ENCODE peak calls at places on chromosomes 5 and 9, in eight cellular contexts. T is GM23248, P is fibroblast of lung, Y is heart left ventricle, E is upper lobe of left lung, D is A549, W is right atrium auricular region, I is pancreas. S is an unnamed sample. For H3K9me3, the result is how much of the 10 kb centered on the place peaks cover.

GRCh38 chr9:16069671-16070586 is 517.1 kb downstream of the CCDC171 start:
- DNase-seq in T (peak), P (peak), Y (no peak), E (no peak), D (no peak), W (no peak), I (no peak), S (no peak)

GRCh38 chr5:111070272-111071134 is 1.0 kb upstream of the TSLP start:
- DNase-seq in T (peak), P (peak), Y (no peak), E (peak), D (no peak), W (no peak), I (peak), S (peak)

GRCh38 chr5:27854243-27854852 is 816.0 kb upstream of the CDH9 start:
- DNase-seq in T (no peak), P (peak), Y (no peak), E (no peak), D (no peak), W (no peak), I (no peak), S (no peak)

GRCh38 chr5:144304683-144305082 is 134.0 kb downstream of the KCTD16 start:
- DNase-seq in T (no peak), P (no peak), Y (no peak), E (no peak), D (no peak), W (no peak), I (no peak), S (no peak)

GRCh38 chr5:150946351-150946905 is 41.6 kb upstream of the ZNF300 start:
- DNase-seq in T (peak), P (peak), Y (peak), E (peak), D (no peak), W (peak), I (peak), S (peak)

GRCh38 chr9:108484468-108484867 is 371.3 kb downstream of the ACTL7B start:
- DNase-seq in T (no peak), P (no peak), Y (no peak), E (no peak), D (no peak), W (no peak), I (no peak), S (no peak)

GRCh38 chr9:22452415-22453010 is 5.9 kb downstream of the DMRTA1 start:
- DNase-seq in T (peak), P (peak), Y (no peak), E (peak), D (peak), W (peak), I (no peak), S (no peak)

GRCh38 chr5:168291961-168292782 is 727 bp downstream of the WWC1 start:
- DNase-seq in T (peak), P (no peak), Y (no peak), E (no peak), D (no peak), W (no peak), I (peak), S (no peak)

GRCh38 chr9:106933470-106933869 is 70.5 kb downstream of the ZNF462 start:
- DNase-seq in T (no peak), P (no peak), Y (no peak), E (no peak), D (no peak), W (no peak), I (no peak), S (no peak)

GRCh38 chr5:73214921-73215490 is 42.0 kb downstream of the TMEM174 start:
- DNase-seq in T (no peak), P (no peak), Y (no peak), E (no peak), D (no peak), W (no peak), I (no peak), S (no peak)

GRCh38 chr5:151755383-151755782 is 3.0 kb downstream of the ATOX1 start:
- DNase-seq in T (no peak), P (no peak), Y (no peak), E (no peak), D (no peak), W (peak), I (no peak), S (no peak)

GRCh38 chr9:107504585-107505455 is 15.3 kb upstream of the KLF4 start:
- DNase-seq in T (peak), P (peak), Y (no peak), E (peak), D (peak), W (peak), I (no peak), S (no peak)

GRCh38 chr9:121359358-121360294 is 10.4 kb downstream of the STOM start:
- DNase-seq in T (peak), P (peak), Y (no peak), E (no peak), D (no peak), W (no peak), I (no peak), S (no peak)

GRCh38 chr5:39891376-39891775 is 466.6 kb upstream of the DAB2 start:
- DNase-seq in T (peak), P (peak), Y (no peak), E (no peak), D (no peak), W (no peak), I (no peak), S (no peak)

GRCh38 chr5:134594797-134595457 is 37.7 kb downstream of the SAR1B start:
- DNase-seq in T (no peak), P (no peak), Y (no peak), E (no peak), D (no peak), W (no peak), I (no peak), S (no peak)

GRCh38 chr5:57550132-57550531 is 67.5 kb upstream of the ACTBL2 start:
- DNase-seq in T (no peak), P (no peak), Y (no peak), E (no peak), D (no peak), W (no peak), I (peak), S (no peak)

GRCh38 chr5:65262094-65262493 is 219.6 kb downstream of the ADAMTS6 start:
- DNase-seq in T (peak), P (peak), Y (peak), E (no peak), D (no peak), W (no peak), I (no peak), S (no peak)

GRCh38 chr5:170436335-170436734 is 47.2 kb upstream of the KCNMB1 start:
- DNase-seq in T (no peak), P (no peak), Y (no peak), E (no peak), D (no peak), W (peak), I (no peak), S (no peak)

GRCh38 chr5:68630354-68630753 is 414.8 kb downstream of the PIK3R1 start:
- DNase-seq in T (no peak), P (no peak), Y (no peak), E (no peak), D (no peak), W (no peak), I (no peak), S (no peak)

GRCh38 chr5:68628082-68628796 is 412.7 kb downstream of the PIK3R1 start:
- DNase-seq in T (no peak), P (no peak), Y (no peak), E (no peak), D (no peak), W (no peak), I (no peak), S (no peak)

DNA sequence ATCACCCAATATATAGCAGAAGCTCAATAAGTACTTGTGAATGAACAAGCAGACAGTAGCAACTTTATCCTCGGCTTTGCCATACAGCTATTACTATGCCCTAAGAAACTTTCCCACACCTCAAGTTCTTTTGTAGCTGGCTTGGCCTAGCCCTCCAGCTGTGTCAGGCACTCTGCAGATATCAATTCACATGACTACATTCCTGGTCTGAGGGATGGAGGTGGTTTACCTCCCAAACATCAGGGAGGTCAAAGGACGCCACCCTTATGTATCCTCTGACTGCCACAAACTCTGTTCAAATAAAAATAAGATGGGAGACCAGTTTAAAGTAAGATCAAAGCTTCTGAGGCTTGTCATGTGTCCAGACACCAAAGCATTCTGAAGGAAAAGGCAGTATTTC is 416.3 kb downstream of the PIK3R1 start:
- DNase-seq in T (no peak), P (no peak), Y (no peak), E (no peak), D (no peak), W (no peak), I (no peak), S (no peak)
- H3K9me3 ChIP-seq in T (under half), P (under half), Y (under half), E (under half), D (under half), W (under half), I (under half), S (under half)

GRCh38 chr9:28961625-28962024 is 1388.3 kb upstream of the C9orf72 start:
- DNase-seq in T (no peak), P (no peak), Y (no peak), E (no peak), D (no peak), W (no peak), I (no peak), S (no peak)
- H3K27ac ChIP-seq in T (no peak), P (no peak), Y (no peak), E (no peak), D (no peak), W (no peak), I (no peak), S (no peak)

GRCh38 chr9:35014517-35014916 is 25.0 kb downstream of the DNAJB5 start:
- DNase-seq in T (no peak), P (no peak), Y (no peak), E (no peak), D (no peak), W (peak), I (no peak), S (no peak)
- H3K9me3 ChIP-seq in T (under half), P (under half), Y (under half), E (under half), D (under half), W (under half), I (under half), S (under half)

GRCh38 chr5:80250801-80251200 is 5.0 kb downstream of the SERINC5 start:
- DNase-seq in T (no peak), P (no peak), Y (no peak), E (no peak), D (no peak), W (no peak), I (no peak), S (no peak)

GRCh38 chr5:80246995-80247729 is 8.7 kb downstream of the SERINC5 start:
- DNase-seq in T (peak), P (peak), Y (peak), E (peak), D (peak), W (peak), I (no peak), S (peak)

GRCh38 chr5:80248378-80248777 is 7.5 kb downstream of the SERINC5 start:
- DNase-seq in T (no peak), P (no peak), Y (no peak), E (no peak), D (no peak), W (no peak), I (no peak), S (no peak)

GRCh38 chr5:80251636-80252035 is 4.2 kb downstream of the SERINC5 start:
- DNase-seq in T (peak), P (no peak), Y (no peak), E (peak), D (no peak), W (no peak), I (no peak), S (peak)

DNA sequence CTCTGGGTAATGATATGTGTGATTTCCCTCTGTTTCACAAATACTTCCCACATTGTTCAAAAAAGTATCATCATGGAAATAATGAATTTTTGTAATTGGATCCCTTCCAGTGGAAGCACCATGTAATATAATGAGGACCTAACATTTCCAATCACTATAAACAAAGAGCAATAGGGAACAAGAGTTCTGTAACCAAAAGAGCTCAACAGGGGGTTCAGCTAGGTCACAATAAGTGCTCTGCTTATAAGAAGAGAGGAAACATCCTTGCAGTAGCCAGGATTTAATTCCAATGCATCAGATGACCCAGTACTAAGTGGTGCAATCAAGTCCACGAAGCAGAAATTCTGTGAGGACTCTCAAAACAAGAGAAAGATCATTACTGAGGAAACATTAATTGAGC is 6.0 kb downstream of the SERINC5 start:
- DNase-seq in T (no peak), P (no peak), Y (no peak), E (no peak), D (no peak), W (no peak), I (no peak), S (no peak)
- H3K27ac ChIP-seq in T (no peak), P (no peak), Y (no peak), E (no peak), D (no peak), W (no peak), I (no peak), S (no peak)